ENCODE peak calls at places on chromosomes 13 and 19, in ten cellular contexts. One of them, this sample, is unnamed.

GRCh38 chr13:59494560-59494970 is 669.2 kb downstream of the DIAPH3 start:
- DNase-seq in HFFc6: no peak
- DNase-seq in tibial nerve: no peak
- DNase-seq in CD4-positive, alpha-beta T cell: no peak
- DNase-seq in IMR-90: peak
- DNase-seq in AG04450: peak
- DNase-seq in BJ: peak
- DNase-seq in mucosa of descending colon: no peak
- DNase-seq in endothelial cell: no peak
- DNase-seq in upper lobe of right lung: no peak
- DNase-seq in this sample: no peak

GRCh38 chr19:55552206-55552605 is 6.9 kb upstream of the SBK3 start:
- DNase-seq in endothelial cell: no peak
- DNase-seq in BJ: no peak
- DNase-seq in upper lobe of right lung: no peak
- DNase-seq in AG04450: no peak
- DNase-seq in tibial nerve: no peak
- DNase-seq in HFFc6: no peak
- DNase-seq in IMR-90: no peak
- DNase-seq in mucosa of descending colon: no peak
- DNase-seq in CD4-positive, alpha-beta T cell: no peak
- DNase-seq in this sample: no peak

GRCh38 chr19:35882074-35882832 is 13.9 kb downstream of the APLP1 start:
- DNase-seq in mucosa of descending colon: no peak
- DNase-seq in upper lobe of right lung: no peak
- DNase-seq in endothelial cell: peak
- DNase-seq in CD4-positive, alpha-beta T cell: peak
- DNase-seq in BJ: no peak
- DNase-seq in tibial nerve: no peak
- DNase-seq in AG04450: peak
- DNase-seq in IMR-90: peak
- DNase-seq in HFFc6: peak
- DNase-seq in this sample: no peak

GRCh38 chr19:28705008-28705407 is 507.9 kb downstream of the UQCRFS1 start:
- DNase-seq in HFFc6: peak
- DNase-seq in endothelial cell: no peak
- DNase-seq in tibial nerve: no peak
- DNase-seq in AG04450: peak
- DNase-seq in IMR-90: peak
- DNase-seq in CD4-positive, alpha-beta T cell: no peak
- DNase-seq in mucosa of descending colon: no peak
- DNase-seq in BJ: no peak
- DNase-seq in upper lobe of right lung: no peak
- DNase-seq in this sample: no peak

GRCh38 chr19:21765151-21765550 is 2.2 kb downstream of the ZNF100 start:
- DNase-seq in CD4-positive, alpha-beta T cell: no peak
- DNase-seq in endothelial cell: no peak
- DNase-seq in mucosa of descending colon: no peak
- DNase-seq in BJ: no peak
- DNase-seq in HFFc6: no peak
- DNase-seq in tibial nerve: no peak
- DNase-seq in IMR-90: no peak
- DNase-seq in upper lobe of right lung: no peak
- DNase-seq in AG04450: no peak
- DNase-seq in this sample: no peak

GRCh38 chr19:10431254-10431942 is 11.1 kb downstream of the PDE4A start:
- DNase-seq in tibial nerve: no peak
- DNase-seq in endothelial cell: no peak
- DNase-seq in IMR-90: no peak
- DNase-seq in CD4-positive, alpha-beta T cell: no peak
- DNase-seq in BJ: no peak
- DNase-seq in HFFc6: no peak
- DNase-seq in mucosa of descending colon: peak
- DNase-seq in upper lobe of right lung: peak
- DNase-seq in AG04450: no peak
- DNase-seq in this sample: no peak

GRCh38 chr13:91312324-91312723 is 35.2 kb upstream of the MIR17HG start:
- DNase-seq in CD4-positive, alpha-beta T cell: no peak
- DNase-seq in upper lobe of right lung: no peak
- DNase-seq in mucosa of descending colon: no peak
- DNase-seq in BJ: no peak
- DNase-seq in AG04450: no peak
- DNase-seq in HFFc6: no peak
- DNase-seq in IMR-90: no peak
- DNase-seq in tibial nerve: no peak
- DNase-seq in endothelial cell: no peak
- DNase-seq in this sample: no peak

GRCh38 chr19:55460670-55461258 is 678 bp downstream of the ISOC2 start:
- DNase-seq in CD4-positive, alpha-beta T cell: no peak
- DNase-seq in IMR-90: peak
- DNase-seq in tibial nerve: peak
- DNase-seq in mucosa of descending colon: peak
- DNase-seq in HFFc6: peak
- DNase-seq in AG04450: peak
- DNase-seq in upper lobe of right lung: peak
- DNase-seq in endothelial cell: peak
- DNase-seq in BJ: peak
- DNase-seq in this sample: peak

GRCh38 chr19:7533281-7533819 is 2.2 kb upstream of the PNPLA6 start:
- DNase-seq in AG04450: no peak
- DNase-seq in HFFc6: peak
- DNase-seq in CD4-positive, alpha-beta T cell: no peak
- DNase-seq in BJ: no peak
- DNase-seq in upper lobe of right lung: peak
- DNase-seq in mucosa of descending colon: no peak
- DNase-seq in tibial nerve: peak
- DNase-seq in IMR-90: peak
- DNase-seq in endothelial cell: no peak
- DNase-seq in this sample: peak

GRCh38 chr13:28493740-28494536 is 990 bp downstream of the FLT1 start:
- DNase-seq in tibial nerve: no peak
- DNase-seq in BJ: no peak
- DNase-seq in AG04450: no peak
- DNase-seq in mucosa of descending colon: no peak
- DNase-seq in HFFc6: no peak
- DNase-seq in upper lobe of right lung: peak
- DNase-seq in IMR-90: no peak
- DNase-seq in CD4-positive, alpha-beta T cell: no peak
- DNase-seq in endothelial cell: no peak
- DNase-seq in this sample: peak

GRCh38 chr19:42528354-42529247 is at the start of gene CEACAM1:
- DNase-seq in tibial nerve: no peak
- DNase-seq in AG04450: no peak
- DNase-seq in upper lobe of right lung: peak
- DNase-seq in IMR-90: no peak
- DNase-seq in HFFc6: no peak
- DNase-seq in BJ: no peak
- DNase-seq in mucosa of descending colon: peak
- DNase-seq in CD4-positive, alpha-beta T cell: peak
- DNase-seq in endothelial cell: peak
- DNase-seq in this sample: no peak

GRCh38 chr13:94192576-94192975 is 286.9 kb downstream of the DCT start:
- DNase-seq in BJ: no peak
- DNase-seq in CD4-positive, alpha-beta T cell: no peak
- DNase-seq in upper lobe of right lung: no peak
- DNase-seq in endothelial cell: peak
- DNase-seq in HFFc6: peak
- DNase-seq in IMR-90: peak
- DNase-seq in AG04450: no peak
- DNase-seq in tibial nerve: no peak
- DNase-seq in mucosa of descending colon: no peak
- DNase-seq in this sample: peak

GRCh38 chr13:110838867-110839538 is 75.9 kb downstream of the ANKRD10 start:
- DNase-seq in endothelial cell: no peak
- DNase-seq in tibial nerve: no peak
- DNase-seq in BJ: no peak
- DNase-seq in upper lobe of right lung: no peak
- DNase-seq in HFFc6: no peak
- DNase-seq in mucosa of descending colon: no peak
- DNase-seq in AG04450: no peak
- DNase-seq in CD4-positive, alpha-beta T cell: no peak
- DNase-seq in IMR-90: no peak
- DNase-seq in this sample: no peak

GRCh38 chr13:110845520-110845919 is 69.3 kb downstream of the ANKRD10 start:
- DNase-seq in HFFc6: no peak
- DNase-seq in tibial nerve: no peak
- DNase-seq in upper lobe of right lung: no peak
- DNase-seq in IMR-90: no peak
- DNase-seq in mucosa of descending colon: no peak
- DNase-seq in AG04450: no peak
- DNase-seq in BJ: no peak
- DNase-seq in CD4-positive, alpha-beta T cell: no peak
- DNase-seq in endothelial cell: no peak
- DNase-seq in this sample: no peak

GRCh38 chr13:110836600-110836903 is 78.3 kb downstream of the ANKRD10 start:
- DNase-seq in BJ: no peak
- DNase-seq in IMR-90: no peak
- DNase-seq in upper lobe of right lung: no peak
- DNase-seq in tibial nerve: no peak
- DNase-seq in AG04450: no peak
- DNase-seq in HFFc6: no peak
- DNase-seq in endothelial cell: no peak
- DNase-seq in mucosa of descending colon: no peak
- DNase-seq in CD4-positive, alpha-beta T cell: no peak
- DNase-seq in this sample: no peak

GRCh38 chr13:110841406-110841805 is 73.5 kb downstream of the ANKRD10 start:
- DNase-seq in upper lobe of right lung: no peak
- DNase-seq in HFFc6: no peak
- DNase-seq in mucosa of descending colon: no peak
- DNase-seq in CD4-positive, alpha-beta T cell: no peak
- DNase-seq in AG04450: no peak
- DNase-seq in BJ: no peak
- DNase-seq in endothelial cell: no peak
- DNase-seq in IMR-90: no peak
- DNase-seq in tibial nerve: no peak
- DNase-seq in this sample: no peak

DNA sequence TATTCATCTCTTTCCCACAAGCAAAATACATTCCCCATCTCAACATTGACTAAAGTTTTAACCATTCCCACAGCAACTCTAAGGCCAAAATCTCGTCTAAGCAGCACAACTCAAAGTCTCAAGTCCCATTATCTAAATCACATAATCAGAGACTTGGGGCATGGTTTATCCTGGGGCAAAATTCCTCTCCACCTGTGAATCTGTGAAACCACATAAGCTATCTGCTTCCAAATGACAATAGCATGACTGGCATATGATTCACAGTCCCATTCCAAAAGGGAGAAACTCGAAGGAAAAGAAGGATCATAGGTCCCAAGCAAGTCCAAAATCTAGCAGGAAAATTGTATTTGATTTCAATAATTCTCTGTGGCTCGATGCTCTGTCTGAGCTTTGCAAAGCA is 73.0 kb downstream of the ANKRD10 start:
- DNase-seq in upper lobe of right lung: no peak
- DNase-seq in BJ: no peak
- DNase-seq in CD4-positive, alpha-beta T cell: no peak
- DNase-seq in AG04450: no peak
- DNase-seq in endothelial cell: no peak
- DNase-seq in mucosa of descending colon: no peak
- DNase-seq in tibial nerve: no peak
- DNase-seq in HFFc6: peak
- DNase-seq in IMR-90: peak
- DNase-seq in this sample: no peak
- TF ChIP-seq CTCF in upper lobe of right lung: no peak
- TF ChIP-seq CTCF in BJ: no peak
- TF ChIP-seq CTCF in CD4-positive, alpha-beta T cell: no peak
- TF ChIP-seq CTCF in AG04450: no peak
- TF ChIP-seq CTCF in endothelial cell: no peak
- TF ChIP-seq CTCF in mucosa of descending colon: no peak
- TF ChIP-seq CTCF in tibial nerve: no peak
- TF ChIP-seq CTCF in HFFc6: no peak
- TF ChIP-seq CTCF in IMR-90: no peak
- TF ChIP-seq CTCF in this sample: no peak

DNA sequence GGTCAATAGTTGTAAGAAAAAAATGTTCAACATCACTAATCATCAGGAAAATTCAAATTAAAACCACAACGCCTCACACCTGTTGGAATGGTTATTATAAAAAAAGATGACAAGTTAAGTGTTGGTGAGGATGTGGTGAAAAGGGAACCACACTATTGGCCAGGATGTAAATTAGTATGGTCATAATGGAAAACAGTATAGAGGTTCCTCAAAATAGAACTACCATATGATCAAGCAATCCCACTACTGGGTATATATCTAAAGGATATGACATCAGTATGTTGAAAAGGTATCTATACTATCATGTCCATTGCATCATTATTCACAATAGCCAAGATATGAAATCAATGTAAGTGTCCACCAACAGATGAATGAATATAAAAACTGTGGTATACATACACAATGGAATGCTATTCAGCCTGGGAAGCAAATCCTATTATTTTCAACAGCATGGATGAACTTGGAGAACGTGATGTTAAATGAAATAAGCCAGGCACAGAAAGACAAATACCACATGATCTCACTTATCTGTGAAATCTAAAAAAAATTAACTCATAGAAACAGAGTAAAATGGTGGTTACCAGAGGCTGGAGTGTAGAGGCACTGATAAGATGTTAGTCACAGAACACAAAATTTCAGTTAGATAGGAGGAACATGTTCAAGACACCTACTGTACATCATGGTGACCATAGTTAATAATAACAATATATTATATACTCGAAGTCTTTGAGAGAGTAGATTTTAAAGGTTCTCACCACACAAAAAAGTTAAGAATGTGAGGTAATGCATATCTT is 56.6 kb downstream of the TBC1D4 start:
- DNase-seq in tibial nerve: no peak
- DNase-seq in IMR-90: no peak
- DNase-seq in AG04450: no peak
- DNase-seq in HFFc6: no peak
- DNase-seq in CD4-positive, alpha-beta T cell: no peak
- DNase-seq in BJ: no peak
- DNase-seq in endothelial cell: no peak
- DNase-seq in mucosa of descending colon: no peak
- DNase-seq in upper lobe of right lung: no peak
- DNase-seq in this sample: no peak
- TF ChIP-seq CTCF in tibial nerve: no peak
- TF ChIP-seq CTCF in IMR-90: no peak
- TF ChIP-seq CTCF in AG04450: no peak
- TF ChIP-seq CTCF in HFFc6: no peak
- TF ChIP-seq CTCF in CD4-positive, alpha-beta T cell: no peak
- TF ChIP-seq CTCF in BJ: no peak
- TF ChIP-seq CTCF in endothelial cell: no peak
- TF ChIP-seq CTCF in mucosa of descending colon: no peak
- TF ChIP-seq CTCF in upper lobe of right lung: no peak
- TF ChIP-seq CTCF in this sample: no peak

GRCh38 chr13:47413112-47413511 is 516.3 kb upstream of the HTR2A start:
- DNase-seq in CD4-positive, alpha-beta T cell: no peak
- DNase-seq in mucosa of descending colon: no peak
- DNase-seq in tibial nerve: no peak
- DNase-seq in IMR-90: peak
- DNase-seq in endothelial cell: no peak
- DNase-seq in upper lobe of right lung: no peak
- DNase-seq in HFFc6: no peak
- DNase-seq in BJ: no peak
- DNase-seq in AG04450: no peak
- DNase-seq in this sample: no peak
- TF ChIP-seq CTCF in CD4-positive, alpha-beta T cell: no peak
- TF ChIP-seq CTCF in mucosa of descending colon: no peak
- TF ChIP-seq CTCF in tibial nerve: no peak
- TF ChIP-seq CTCF in IMR-90: no peak
- TF ChIP-seq CTCF in endothelial cell: no peak
- TF ChIP-seq CTCF in upper lobe of right lung: no peak
- TF ChIP-seq CTCF in HFFc6: no peak
- TF ChIP-seq CTCF in BJ: no peak
- TF ChIP-seq CTCF in AG04450: no peak
- TF ChIP-seq CTCF in this sample: no peak

GRCh38 chr13:20264271-20265018 is 32.3 kb upstream of the GJB6 start:
- DNase-seq in BJ: no peak
- DNase-seq in HFFc6: no peak
- DNase-seq in endothelial cell: no peak
- DNase-seq in CD4-positive, alpha-beta T cell: no peak
- DNase-seq in upper lobe of right lung: no peak
- DNase-seq in tibial nerve: no peak
- DNase-seq in AG04450: no peak
- DNase-seq in mucosa of descending colon: no peak
- DNase-seq in IMR-90: no peak
- DNase-seq in this sample: no peak
- TF ChIP-seq CTCF in BJ: no peak
- TF ChIP-seq CTCF in HFFc6: no peak
- TF ChIP-seq CTCF in endothelial cell: no peak
- TF ChIP-seq CTCF in CD4-positive, alpha-beta T cell: no peak
- TF ChIP-seq CTCF in upper lobe of right lung: no peak
- TF ChIP-seq CTCF in tibial nerve: no peak
- TF ChIP-seq CTCF in AG04450: no peak
- TF ChIP-seq CTCF in mucosa of descending colon: no peak
- TF ChIP-seq CTCF in IMR-90: no peak
- TF ChIP-seq CTCF in this sample: no peak

This sample was measured in glutamatergic neuron.